ENCODE peak calls at places on chromosomes 5 and 9, in five cellular contexts. F, V, I, U and D are unnamed samples.

GRCh38 chr5:61931236-61931635 is 374.8 kb upstream of the KIF2A start:
- DNase-seq in F (no peak), V (no peak), I (no peak), U (no peak), D (no peak)

GRCh38 chr5:133868946-133869674 is 99.3 kb downstream of the C5orf15 start:
- DNase-seq in F (peak), V (peak), I (peak), U (peak), D (no peak)

GRCh38 chr5:92544567-92544966 is 1036.5 kb downstream of the NR2F1-AS1 start:
- DNase-seq in F (no peak), V (no peak), I (no peak), U (no peak), D (no peak)

GRCh38 chr5:144844086-144844485 is 673.4 kb downstream of the KCTD16 start:
- DNase-seq in F (no peak), V (no peak), I (no peak), U (no peak), D (no peak)

GRCh38 chr9:35861161-35861897 is 8.9 kb downstream of the OR13J1 start:
- DNase-seq in F (no peak), V (no peak), I (no peak), U (no peak), D (peak)

GRCh38 chr5:95107138-95107537 is 177.8 kb downstream of the MCTP1 start:
- DNase-seq in F (no peak), V (no peak), I (no peak), U (no peak), D (no peak)

GRCh38 chr5:133712562-133712961 is 100.2 kb upstream of the FSTL4 start:
- DNase-seq in F (no peak), V (no peak), I (peak), U (no peak), D (no peak)

GRCh38 chr5:89003563-89004036 is 120.6 kb upstream of the MEF2C start:
- DNase-seq in F (no peak), V (no peak), I (no peak), U (no peak), D (no peak)

GRCh38 chr5:171067540-171068130 is 205.8 kb downstream of the RANBP17 start:
- DNase-seq in F (no peak), V (no peak), I (no peak), U (no peak), D (no peak)
- H3K4me3 ChIP-seq in F (no peak), V (no peak), I (no peak), U (no peak), D (no peak)

GRCh38 chr9:133374612-133375115 is 1.2 kb downstream of the SURF4 start:
- DNase-seq in F (no peak), V (no peak), I (no peak), U (no peak), D (no peak)
- TF ChIP-seq POLR2A in F (no peak), V (no peak), I (no peak), U (no peak), D (no peak)

GRCh38 chr9:109861918-109862317 is 81.9 kb downstream of the PALM2AKAP2 start:
- DNase-seq in F (no peak), V (no peak), I (no peak), U (no peak), D (no peak)

GRCh38 chr9:109856785-109857184 is 76.8 kb downstream of the PALM2AKAP2 start:
- DNase-seq in F (peak), V (no peak), I (no peak), U (no peak), D (no peak)

GRCh38 chr9:109857337-109857736 is 77.3 kb downstream of the PALM2AKAP2 start:
- DNase-seq in F (no peak), V (no peak), I (no peak), U (no peak), D (no peak)

GRCh38 chr9:109861499-109861898 is 81.5 kb downstream of the PALM2AKAP2 start:
- DNase-seq in F (peak), V (no peak), I (no peak), U (no peak), D (no peak)

DNA sequence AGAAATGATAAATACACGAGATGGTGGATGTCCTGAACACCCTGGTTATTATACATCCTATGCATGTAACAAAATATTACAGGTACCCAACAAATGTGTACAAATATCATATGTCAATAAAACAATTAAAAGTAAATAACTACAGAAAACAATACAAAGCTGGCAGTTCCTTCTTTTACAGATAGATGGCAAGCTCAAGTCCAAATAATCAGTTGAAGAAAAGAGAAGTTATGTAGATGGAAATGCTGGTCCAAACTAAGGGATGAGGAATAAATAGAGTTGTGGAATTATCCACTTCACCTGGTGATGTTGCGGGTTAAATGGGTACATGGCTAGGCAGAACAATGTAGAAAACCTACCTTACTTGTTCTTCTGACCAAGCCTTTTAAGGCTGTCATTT is 79.4 kb downstream of the PALM2AKAP2 start:
- DNase-seq in F (no peak), V (no peak), I (no peak), U (no peak), D (no peak)
- TF ChIP-seq CTCF in F (no peak), V (no peak), I (no peak), U (no peak), D (no peak)

GRCh38 chr5:104237574-104237973 is 675.0 kb upstream of the NUDT12 start:
- DNase-seq in F (no peak), V (no peak), I (no peak), U (no peak), D (no peak)
- H3K4me3 ChIP-seq in F (no peak), V (no peak), I (no peak), U (no peak), D (no peak)

GRCh38 chr5:115977988-115978387 is 15.7 kb downstream of the LVRN start:
- DNase-seq in F (no peak), V (no peak), I (no peak), U (no peak), D (no peak)
- TF ChIP-seq POLR2A in F (no peak), V (no peak), I (no peak), U (no peak), D (no peak)

DNA sequence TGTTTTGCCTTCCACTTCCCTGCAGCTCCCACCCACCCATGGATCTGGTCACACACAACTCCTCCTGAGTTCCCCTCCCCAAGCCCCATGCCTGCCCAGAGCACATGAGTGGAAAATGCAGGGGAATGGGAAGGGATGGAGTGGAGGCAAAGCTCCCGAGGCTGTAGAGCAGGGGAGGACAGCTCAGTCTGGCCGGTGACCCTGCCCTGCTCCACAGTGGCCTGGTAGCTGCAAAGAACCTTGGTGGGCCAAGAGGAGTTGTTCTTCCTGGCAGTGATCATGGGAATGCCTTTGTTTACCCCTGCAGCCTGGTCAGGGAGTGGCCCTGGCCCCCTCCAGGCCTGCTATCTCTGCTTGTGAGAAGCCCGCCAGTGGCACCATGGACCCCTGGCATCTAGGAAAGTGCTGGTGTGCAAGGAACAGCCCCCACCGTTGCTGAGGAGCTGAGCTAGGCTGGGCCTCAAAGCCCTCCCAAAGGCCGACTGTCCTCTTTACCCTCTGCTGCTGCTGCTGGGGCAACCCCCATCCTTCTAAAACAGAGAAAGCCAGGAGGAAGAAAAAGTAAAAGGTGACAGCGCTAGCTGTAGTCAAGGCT is 60.4 kb downstream of the PSD2 start:
- DNase-seq in F (no peak), V (no peak), I (no peak), U (no peak), D (no peak)
- TF ChIP-seq CTCF in F (no peak), V (no peak), I (no peak), U (no peak), D (no peak)

GRCh38 chr5:112717506-112718082 is 20.1 kb upstream of the APC start:
- DNase-seq in F (no peak), V (no peak), I (no peak), U (no peak), D (no peak)
- H3K4me3 ChIP-seq in F (no peak), V (no peak), I (no peak), U (no peak), D (no peak)

GRCh38 chr5:11595045-11595444 is 309.2 kb downstream of the CTNND2 start:
- DNase-seq in F (no peak), V (no peak), I (no peak), U (no peak), D (no peak)
- TF ChIP-seq POLR2A in F (no peak), V (no peak), I (no peak), U (no peak), D (no peak)

GRCh38 chr5:57174850-57175525 is 1.1 kb downstream of the GPBP1 start:
- DNase-seq in F (no peak), V (no peak), I (no peak), U (no peak), D (no peak)
- TF ChIP-seq CTCF in F (no peak), V (no peak), I (no peak), U (no peak), D (no peak)